ENCODE peak calls at places on chromosomes 5 and 9, in four cellular contexts. K is small intestine, T is A549, Q is HCT116. Z is an unnamed sample.

GRCh38 chr9:132732326-132732725 is 62.1 kb downstream of the GTF3C4 start:
- DNase-seq in Q (no peak), K (no peak), T (no peak), Z (no peak)

GRCh38 chr5:168766038-168766700 is 187.0 kb upstream of the PANK3 start:
- DNase-seq in Q (no peak), T (no peak), K (no peak), Z (no peak)

GRCh38 chr9:121399126-121399882 is 29.3 kb upstream of the STOM start:
- DNase-seq in K (no peak), Q (no peak), T (no peak), Z (no peak)

GRCh38 chr5:59208468-59208867 is 625.6 kb downstream of the RAB3C start:
- DNase-seq in T (no peak), Q (no peak), K (no peak), Z (no peak)

GRCh38 chr5:64939772-64940510 is 171.2 kb downstream of the CWC27 start:
- DNase-seq in Q (no peak), K (peak), T (no peak), Z (peak)

GRCh38 chr5:142902188-142902965 is 132.2 kb downstream of the ARHGAP26 start:
- DNase-seq in T (no peak), K (no peak), Q (no peak), Z (no peak)

GRCh38 chr5:132471944-132472343 is 18.6 kb downstream of the IRF1 start:
- DNase-seq in K (no peak), T (no peak), Q (no peak), Z (no peak)

GRCh38 chr5:75051217-75051751 is 1.1 kb downstream of the GCNT4 start:
- DNase-seq in Q (no peak), T (no peak), K (peak), Z (no peak)

GRCh38 chr5:132979367-132979935 is 16.0 kb upstream of the AFF4 start:
- DNase-seq in K (no peak), Q (no peak), T (no peak), Z (no peak)

GRCh38 chr5:65209341-65209740 is 272.4 kb downstream of the ADAMTS6 start:
- DNase-seq in K (no peak), Q (no peak), T (no peak), Z (peak)

GRCh38 chr9:7130421-7130820 is 372.6 kb downstream of the KDM4C start:
- DNase-seq in T (no peak), Q (no peak), K (no peak), Z (no peak)

GRCh38 chr5:91925249-91925648 is 542.1 kb upstream of the ARRDC3 start:
- DNase-seq in Q (no peak), T (no peak), K (no peak), Z (peak)

DNA sequence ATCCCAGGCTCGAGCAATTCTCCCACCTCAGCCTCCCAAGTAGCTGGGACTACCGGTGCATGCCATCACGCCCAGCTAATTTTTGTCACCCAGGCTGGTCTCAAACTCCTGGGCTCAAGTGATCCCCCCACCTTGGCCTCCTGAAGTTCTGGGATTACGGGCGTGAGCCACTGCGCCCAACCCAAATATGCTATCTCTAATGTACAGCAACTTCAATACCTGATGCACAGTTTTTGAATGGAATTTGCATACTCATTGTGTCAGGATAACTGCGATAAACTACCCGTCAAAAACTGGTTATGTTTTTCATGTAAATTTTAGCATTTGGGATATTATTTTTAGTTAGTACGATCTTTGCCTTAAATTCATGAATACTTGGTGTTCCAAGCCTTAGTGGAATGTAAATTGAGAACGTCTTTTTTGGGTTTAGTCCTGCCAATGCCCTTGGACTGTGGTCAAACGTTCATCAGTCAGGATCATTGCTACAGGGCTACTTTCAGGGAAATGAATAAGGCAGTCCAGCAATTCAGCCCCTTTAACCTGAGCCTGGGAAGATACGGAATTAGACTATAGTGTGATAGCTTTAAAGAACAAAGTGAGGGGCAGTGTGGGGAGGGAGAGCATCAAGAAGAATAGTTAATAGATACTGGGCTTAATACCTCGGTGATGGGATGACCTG is 4.5 kb downstream of the UGCG start:
- DNase-seq in K (no peak), Q (no peak), T (no peak), Z (peak)
- H3K27ac ChIP-seq in K (peak), Q (no peak), T (no peak), Z (no peak)

GRCh38 chr5:173474881-173475287 is 141.6 kb downstream of the BOD1 start:
- DNase-seq in K (no peak), T (no peak), Q (no peak), Z (no peak)
- H3K27ac ChIP-seq in K (no peak), T (peak), Q (no peak), Z (no peak)

DNA sequence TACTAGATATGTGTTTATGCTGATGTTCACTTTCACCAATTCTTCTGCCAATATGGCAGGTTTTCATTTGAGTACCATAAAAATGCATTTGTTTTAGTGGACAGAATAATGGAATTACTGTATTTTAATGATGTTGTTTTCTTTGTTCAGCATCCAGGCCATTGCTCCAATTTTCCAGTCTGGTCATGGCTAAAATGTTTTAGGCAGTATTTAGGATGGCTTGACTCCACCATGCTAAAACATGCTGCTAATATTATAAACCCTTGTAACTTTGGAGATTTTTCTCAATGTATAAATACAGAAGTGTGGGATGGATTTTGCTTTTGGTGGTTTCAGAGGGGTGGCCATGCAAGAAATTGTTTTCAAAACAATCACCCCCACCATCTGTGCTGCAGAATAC is 273.1 kb upstream of the RPS23 start:
- DNase-seq in Q (no peak), K (no peak), T (no peak), Z (no peak)
- H3K27ac ChIP-seq in Q (no peak), K (no peak), T (no peak), Z (no peak)

GRCh38 chr5:6859001-6859400 is 145.8 kb downstream of the TENT4A start:
- DNase-seq in Q (no peak), T (no peak), K (no peak), Z (no peak)
- H3K27ac ChIP-seq in Q (no peak), T (no peak), K (no peak), Z (no peak)

DNA sequence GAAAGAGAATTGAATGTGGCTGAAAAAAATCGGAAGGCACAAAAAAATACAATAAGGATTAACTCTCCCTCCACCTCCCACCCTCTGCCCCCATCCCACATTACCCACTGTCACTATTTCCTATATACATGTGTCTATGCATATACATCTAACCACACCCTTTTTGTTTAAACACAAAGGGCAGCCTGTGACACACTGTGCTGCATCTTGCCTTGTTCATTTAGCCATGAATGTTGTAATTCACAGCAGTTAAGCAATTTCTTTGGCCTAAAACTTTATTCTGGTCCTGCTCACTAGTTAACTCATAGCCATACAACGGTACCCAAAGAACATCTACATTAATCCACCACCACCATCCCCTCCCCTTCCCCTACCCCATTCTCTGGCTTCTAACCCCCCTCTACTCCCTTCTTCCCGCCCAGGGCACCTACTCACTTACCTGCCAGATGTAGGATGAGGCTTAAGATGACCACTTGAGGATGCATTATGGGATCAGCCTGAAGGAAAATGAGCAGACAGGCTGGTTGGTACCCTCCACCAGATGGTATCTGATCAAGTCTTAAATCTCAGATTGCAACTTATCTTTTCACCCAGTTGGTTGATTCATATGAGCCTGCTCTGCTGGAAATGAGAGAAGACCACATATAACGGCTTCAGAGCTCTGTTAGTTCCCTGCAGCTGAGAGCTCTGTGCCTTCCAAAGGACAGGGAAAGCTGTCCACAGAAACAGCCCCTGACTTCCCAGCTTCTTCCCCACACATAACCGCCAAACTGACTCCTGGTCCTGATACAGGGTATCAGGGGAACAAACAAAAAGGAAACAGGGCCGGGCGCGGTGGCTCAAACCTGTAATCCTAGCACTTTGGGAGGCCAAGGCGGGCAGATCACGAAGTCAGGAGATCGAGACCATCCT is 1.2 kb downstream of the HAVCR1 start:
- DNase-seq in K (no peak), T (peak), Q (no peak), Z (no peak)
- H3K27ac ChIP-seq in K (no peak), T (peak), Q (no peak), Z (no peak)

GRCh38 chr5:19241690-19242089 is 746.3 kb downstream of the CDH18 start:
- DNase-seq in K (no peak), T (no peak), Q (no peak), Z (no peak)
- H3K27ac ChIP-seq in K (no peak), T (no peak), Q (no peak), Z (no peak)

DNA sequence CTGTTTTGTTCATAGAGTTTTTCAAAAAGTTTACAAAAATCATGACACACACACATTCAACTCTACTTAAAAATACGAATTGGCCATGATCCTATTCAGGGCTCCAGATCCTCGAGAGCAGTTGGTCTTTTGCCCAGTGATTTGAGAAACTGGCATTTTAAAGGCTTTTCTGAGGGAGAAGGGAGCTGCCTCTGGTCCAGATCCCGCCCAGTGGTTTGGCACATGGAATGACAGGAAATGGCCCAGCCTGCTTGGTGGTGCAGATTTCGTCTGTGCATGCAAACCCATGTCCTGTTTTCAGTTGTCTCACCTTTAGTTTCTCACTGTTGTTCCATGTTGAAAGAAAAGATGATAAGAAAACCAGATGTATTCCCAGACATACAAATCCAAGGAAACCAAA is 3.6 kb downstream of the CAMK4 start:
- DNase-seq in K (peak), T (no peak), Q (no peak), Z (peak)
- H3K27ac ChIP-seq in K (peak), T (no peak), Q (no peak), Z (no peak)

DNA sequence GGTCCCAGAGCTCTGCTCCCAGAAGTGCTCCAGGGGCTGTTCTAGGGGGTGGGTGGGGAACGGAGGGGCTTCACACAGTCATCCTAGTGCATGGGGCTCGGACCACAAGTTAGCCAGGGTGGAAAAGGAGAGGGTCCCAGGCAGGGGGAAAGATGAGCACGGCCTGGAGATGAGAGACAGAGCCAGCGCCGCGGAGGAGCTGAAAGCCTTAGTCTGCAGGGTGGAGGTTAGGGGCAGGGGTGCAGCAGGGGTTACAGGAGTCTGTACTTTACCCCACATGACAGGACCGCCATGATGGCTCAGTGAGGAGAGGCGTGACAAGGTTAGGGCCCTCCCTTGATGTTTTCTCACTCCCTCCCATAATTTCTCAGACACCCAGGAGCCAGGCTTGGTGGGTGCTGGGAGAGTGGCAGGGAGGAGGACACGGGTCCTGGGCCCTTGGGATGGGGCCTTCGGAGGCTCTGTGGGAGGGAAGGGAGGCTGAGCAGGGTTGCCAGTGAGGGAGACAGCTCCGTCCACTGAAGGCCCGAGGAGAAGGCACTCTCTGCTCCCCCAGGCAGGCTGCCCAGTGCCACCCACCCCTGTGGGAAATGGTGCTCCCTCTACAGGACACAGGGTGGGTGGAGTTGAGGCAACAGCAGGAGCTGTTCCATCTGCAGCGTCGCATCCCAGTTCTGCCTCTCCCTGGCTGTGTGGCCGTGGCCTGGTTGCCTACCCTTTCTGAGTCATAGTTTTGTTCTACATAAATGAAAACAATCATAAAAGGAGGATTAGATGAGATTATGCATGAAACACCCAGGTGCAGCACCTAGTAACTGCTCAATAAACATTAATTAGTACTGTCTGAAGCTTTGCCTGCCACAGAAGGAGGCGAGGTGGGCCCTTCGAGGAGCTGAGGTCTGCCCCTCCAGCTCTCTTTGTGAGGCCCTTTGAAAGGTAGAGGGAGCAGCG is 66.2 kb downstream of the NDST1 start:
- DNase-seq in T (peak), K (no peak), Q (no peak), Z (no peak)
- H3K27ac ChIP-seq in T (no peak), K (no peak), Q (no peak), Z (no peak)

GRCh38 chr5:123916331-123917121 is 404.5 kb downstream of the CSNK1G3 start:
- DNase-seq in T (no peak), K (no peak), Q (peak), Z (peak)
- H3K27ac ChIP-seq in T (no peak), K (no peak), Q (peak), Z (peak)